ENCODE peak calls at places on chromosome 4, in four cellular contexts. K is WTC11, J is K562, R is GM12878. W is an unnamed sample.

GRCh38 chr4:93184093-93184492 is 644.5 kb upstream of the ATOH1 start:
- DNase-seq in K (no peak), J (no peak), R (no peak), W (no peak)

GRCh38 chr4:1614049-1614448 is 70.1 kb downstream of the FAM53A start:
- DNase-seq in K (no peak), J (no peak), R (no peak), W (no peak)

GRCh38 chr4:123340381-123340701 is 56.3 kb upstream of the SPRY1 start:
- DNase-seq in K (no peak), J (no peak), R (no peak), W (peak)

GRCh38 chr4:51885371-51885770 is 42.4 kb downstream of the DCUN1D4 start:
- DNase-seq in K (no peak), J (peak), R (no peak), W (peak)

GRCh38 chr4:56653461-56654237 is 27.4 kb downstream of the HOPX start:
- DNase-seq in K (no peak), J (no peak), R (no peak), W (no peak)

GRCh38 chr4:173076903-173077629 is 91.5 kb upstream of the GALNT7 start:
- DNase-seq in K (no peak), J (no peak), R (no peak), W (no peak)

GRCh38 chr4:55437356-55437796 is 41.6 kb downstream of the TMEM165 start:
- DNase-seq in K (no peak), J (peak), R (no peak), W (peak)

GRCh38 chr4:99264927-99265326 is 25.9 kb downstream of the ADH1A start:
- DNase-seq in K (no peak), J (no peak), R (no peak), W (no peak)

GRCh38 chr4:38357546-38357945 is 306.5 kb upstream of the KLF3 start:
- DNase-seq in K (no peak), J (no peak), R (no peak), W (no peak)

GRCh38 chr4:133154725-133155124 is 5.6 kb downstream of the PCDH10 start:
- DNase-seq in K (no peak), J (no peak), R (no peak), W (peak)

GRCh38 chr4:165874072-165874798 is 1.2 kb downstream of the TLL1 start:
- DNase-seq in K (peak), J (no peak), R (no peak), W (no peak)

GRCh38 chr4:152036626-152037025 is 275.8 kb upstream of the GATB start:
- DNase-seq in K (no peak), J (no peak), R (no peak), W (no peak)

GRCh38 chr4:2303121-2303685 is 41.3 kb upstream of the MXD4 start:
- DNase-seq in K (no peak), J (no peak), R (no peak), W (no peak)

GRCh38 chr4:17336524-17336941 is 175.4 kb downstream of the QDPR start:
- DNase-seq in K (no peak), J (no peak), R (peak), W (peak)

GRCh38 chr4:149911995-149912394 is 96.4 kb upstream of the IQCM start:
- DNase-seq in K (no peak), J (no peak), R (no peak), W (no peak)

GRCh38 chr4:79284893-79285292 is 41.0 kb downstream of the NAA11 start:
- DNase-seq in K (no peak), J (no peak), R (no peak), W (no peak)

GRCh38 chr4:76984788-76985211 is 35.2 kb downstream of the SEPTIN11 start:
- DNase-seq in K (no peak), J (no peak), R (no peak), W (peak)

GRCh38 chr4:114509340-114509739 is 89.3 kb upstream of the UGT8 start:
- DNase-seq in K (no peak), J (no peak), R (no peak), W (peak)

GRCh38 chr4:80963051-80963450 is 67.5 kb upstream of the BMP3 start:
- DNase-seq in K (no peak), J (no peak), R (no peak), W (no peak)

GRCh38 chr4:47451657-47452056 is 11.8 kb downstream of the COMMD8 start:
- DNase-seq in K (no peak), J (no peak), R (no peak), W (no peak)

GRCh38 chr4:1207603-1208265 is 35.4 kb upstream of the SPON2 start:
- DNase-seq in K (peak), J (no peak), R (no peak), W (no peak)

GRCh38 chr4:6360385-6360784 is 90.7 kb downstream of the WFS1 start:
- DNase-seq in K (peak), J (no peak), R (no peak), W (no peak)

GRCh38 chr4:120026853-120027252 is 39.8 kb downstream of the MAD2L1 start:
- DNase-seq in K (no peak), J (no peak), R (no peak), W (no peak)

GRCh38 chr4:121428721-121429120 is 47.9 kb upstream of the QRFPR start:
- DNase-seq in K (no peak), J (no peak), R (no peak), W (no peak)

GRCh38 chr4:139083533-139084424 is 68.2 kb downstream of the NOCT start:
- DNase-seq in K (peak), J (peak), R (peak), W (peak)

GRCh38 chr4:15944895-15945294 is 6.4 kb upstream of the FGFBP1 start:
- DNase-seq in K (no peak), J (no peak), R (no peak), W (no peak)

GRCh38 chr4:39614487-39615162 is 24.0 kb downstream of the SMIM14 start:
- DNase-seq in K (no peak), J (no peak), R (no peak), W (no peak)
- TF ChIP-seq CBFB in K (no peak), J (no peak), R (peak), W (no peak)

GRCh38 chr4:74267998-74268606 is 40.2 kb upstream of the EPGN start:
- DNase-seq in K (no peak), J (no peak), R (no peak), W (no peak)

GRCh38 chr4:74268643-74269042 is 39.6 kb upstream of the EPGN start:
- DNase-seq in K (no peak), J (no peak), R (no peak), W (no peak)

GRCh38 chr4:74262522-74262921 is 45.7 kb upstream of the EPGN start:
- DNase-seq in K (no peak), J (no peak), R (no peak), W (no peak)

GRCh38 chr4:74266081-74266480 is 42.2 kb upstream of the EPGN start:
- DNase-seq in K (no peak), J (no peak), R (no peak), W (no peak)
- TF ChIP-seq CBFB in K (no peak), J (no peak), R (no peak), W (no peak)

GRCh38 chr4:68912807-68913206 is 38.8 kb downstream of the UGT2A3 start:
- DNase-seq in K (no peak), J (no peak), R (no peak), W (no peak)
- TF ChIP-seq CBFB in K (no peak), J (no peak), R (no peak), W (no peak)

DNA sequence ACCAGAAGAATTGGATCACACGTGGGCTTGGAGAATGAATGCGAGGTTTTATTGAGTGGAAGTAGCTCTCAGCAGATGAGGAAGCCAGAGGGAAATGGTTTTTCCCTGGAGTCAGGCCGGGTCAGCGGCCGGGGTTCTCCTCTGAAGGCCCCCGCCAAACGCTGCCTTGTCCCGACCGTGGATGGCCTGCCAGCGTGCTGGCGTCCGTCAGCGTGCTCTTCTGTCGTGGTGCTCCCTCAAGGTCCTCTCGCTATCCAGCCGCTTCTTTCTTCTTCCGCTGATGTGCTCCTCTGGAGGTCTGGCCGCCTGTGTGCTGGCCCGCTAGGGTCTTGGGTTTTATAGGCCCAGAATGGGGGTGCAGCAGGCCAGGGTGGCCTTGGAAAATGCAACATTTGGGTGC is 632.2 kb downstream of the TRAM1L1 start:
- DNase-seq in K (no peak), J (no peak), R (no peak), W (no peak)
- TF ChIP-seq CBFB in K (no peak), J (no peak), R (no peak), W (no peak)

GRCh38 chr4:183905593-183906485 is 732 bp downstream of the STOX2 start:
- DNase-seq in K (peak), J (no peak), R (no peak), W (no peak)
- TF ChIP-seq CBFB in K (no peak), J (no peak), R (no peak), W (no peak)

DNA sequence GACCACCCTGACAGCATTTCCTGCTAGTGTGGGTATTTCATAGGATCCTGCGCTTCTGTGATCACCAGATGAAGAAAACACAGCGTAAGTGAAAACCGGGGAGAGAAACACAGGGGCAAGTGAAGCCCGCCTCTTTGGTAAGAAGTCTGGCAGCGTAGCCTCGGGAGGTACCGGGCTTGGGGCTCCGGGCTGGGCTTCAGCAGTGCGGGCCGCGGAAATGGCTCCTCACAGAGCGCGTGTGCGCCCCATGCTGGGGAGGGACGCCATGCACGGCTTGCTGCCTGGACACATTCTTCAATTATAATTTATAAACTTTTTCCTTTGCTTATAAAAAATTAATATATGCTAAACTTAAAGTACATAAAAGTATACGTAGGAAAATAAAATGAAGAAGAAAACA is 151.5 kb downstream of the AFAP1 start:
- DNase-seq in K (no peak), J (no peak), R (no peak), W (no peak)
- TF ChIP-seq CBFB in K (no peak), J (no peak), R (no peak), W (no peak)